ENCODE peak calls at places on chromosomes 1 and 21, in five cellular contexts. One of them, this sample, is unnamed.

GRCh38 chr1:15124362-15125100 is 29.0 kb upstream of the TMEM51 start:
- DNase-seq in SJSA1: no peak
- DNase-seq in neural progenitor cell: no peak
- DNase-seq in HAP-1: no peak
- DNase-seq in A549: no peak
- DNase-seq in this sample: no peak

GRCh38 chr21:44938976-44939531 is 775 bp upstream of the SLX9 start:
- DNase-seq in SJSA1: no peak
- DNase-seq in neural progenitor cell: no peak
- DNase-seq in HAP-1: no peak
- DNase-seq in A549: no peak
- DNase-seq in this sample: no peak

GRCh38 chr1:10271869-10272268 is 61.5 kb downstream of the KIF1B start:
- DNase-seq in SJSA1: no peak
- DNase-seq in neural progenitor cell: no peak
- DNase-seq in HAP-1: no peak
- DNase-seq in A549: no peak
- DNase-seq in this sample: no peak

GRCh38 chr1:18041685-18042355 is 65.8 kb upstream of the IGSF21 start:
- DNase-seq in SJSA1: no peak
- DNase-seq in neural progenitor cell: peak
- DNase-seq in HAP-1: no peak
- DNase-seq in A549: no peak
- DNase-seq in this sample: no peak

GRCh38 chr1:17553970-17554369 is 14.5 kb downstream of the ARHGEF10L start:
- DNase-seq in SJSA1: peak
- DNase-seq in neural progenitor cell: no peak
- DNase-seq in HAP-1: no peak
- DNase-seq in A549: no peak
- DNase-seq in this sample: no peak

GRCh38 chr1:67804710-67805109 is 28.6 kb downstream of the GNG12 start:
- DNase-seq in SJSA1: no peak
- DNase-seq in neural progenitor cell: no peak
- DNase-seq in HAP-1: no peak
- DNase-seq in A549: no peak
- DNase-seq in this sample: no peak

GRCh38 chr1:211902624-211903291 is 72.2 kb upstream of the LPGAT1 start:
- DNase-seq in SJSA1: no peak
- DNase-seq in neural progenitor cell: no peak
- DNase-seq in HAP-1: no peak
- DNase-seq in A549: no peak
- DNase-seq in this sample: no peak

GRCh38 chr1:57411262-57411661 is 12.6 kb downstream of the DAB1 start:
- DNase-seq in SJSA1: peak
- DNase-seq in neural progenitor cell: no peak
- DNase-seq in HAP-1: no peak
- DNase-seq in A549: no peak
- DNase-seq in this sample: no peak

GRCh38 chr1:91596474-91596873 is 95.8 kb downstream of the CDC7 start:
- DNase-seq in SJSA1: no peak
- DNase-seq in neural progenitor cell: no peak
- DNase-seq in HAP-1: no peak
- DNase-seq in A549: no peak
- DNase-seq in this sample: no peak

GRCh38 chr1:30870656-30871055 is 37.9 kb downstream of the SDC3 start:
- DNase-seq in SJSA1: no peak
- DNase-seq in neural progenitor cell: no peak
- DNase-seq in HAP-1: no peak
- DNase-seq in A549: no peak
- DNase-seq in this sample: no peak

GRCh38 chr1:22076346-22076745 is 23.8 kb downstream of the CDC42 start:
- DNase-seq in SJSA1: no peak
- DNase-seq in neural progenitor cell: no peak
- DNase-seq in HAP-1: no peak
- DNase-seq in A549: no peak
- DNase-seq in this sample: no peak

GRCh38 chr1:54413295-54413694 is 7.1 kb upstream of the SSBP3 start:
- DNase-seq in SJSA1: peak
- DNase-seq in neural progenitor cell: no peak
- DNase-seq in HAP-1: no peak
- DNase-seq in A549: no peak
- DNase-seq in this sample: no peak

GRCh38 chr1:117658676-117659075 is 52.8 kb downstream of the TENT5C start:
- DNase-seq in SJSA1: no peak
- DNase-seq in neural progenitor cell: no peak
- DNase-seq in HAP-1: no peak
- DNase-seq in A549: no peak
- DNase-seq in this sample: peak

GRCh38 chr21:45590726-45591618 is 48.7 kb upstream of the SLC19A1 start:
- DNase-seq in SJSA1: no peak
- DNase-seq in neural progenitor cell: no peak
- DNase-seq in HAP-1: peak
- DNase-seq in A549: peak
- DNase-seq in this sample: peak

GRCh38 chr1:116397728-116398127 is 24.7 kb downstream of the ATP1A1 start:
- DNase-seq in SJSA1: no peak
- DNase-seq in neural progenitor cell: no peak
- DNase-seq in HAP-1: peak
- DNase-seq in A549: no peak
- DNase-seq in this sample: no peak

GRCh38 chr21:45249626-45250025 is 38.1 kb downstream of the POFUT2 start:
- DNase-seq in SJSA1: no peak
- DNase-seq in neural progenitor cell: no peak
- DNase-seq in HAP-1: no peak
- DNase-seq in A549: no peak
- DNase-seq in this sample: no peak

GRCh38 chr1:153364766-153365678 is 7.4 kb downstream of the S100A9 start:
- DNase-seq in SJSA1: no peak
- DNase-seq in neural progenitor cell: no peak
- DNase-seq in HAP-1: no peak
- DNase-seq in A549: no peak
- DNase-seq in this sample: no peak

GRCh38 chr1:87717167-87717670 is 388.5 kb downstream of the LMO4 start:
- DNase-seq in SJSA1: no peak
- DNase-seq in neural progenitor cell: no peak
- DNase-seq in HAP-1: no peak
- DNase-seq in A549: no peak
- DNase-seq in this sample: no peak

GRCh38 chr1:110337704-110338199 is 1.4 kb upstream of the RBM15 start:
- DNase-seq in SJSA1: peak
- DNase-seq in neural progenitor cell: peak
- DNase-seq in HAP-1: peak
- DNase-seq in A549: peak
- DNase-seq in this sample: peak

GRCh38 chr1:26862781-26863676 is at the start of gene SFN:
- DNase-seq in SJSA1: no peak
- DNase-seq in neural progenitor cell: peak
- DNase-seq in HAP-1: no peak
- DNase-seq in A549: peak
- DNase-seq in this sample: peak

GRCh38 chr1:175839678-175840669 is 96.6 kb upstream of the TNR start:
- DNase-seq in SJSA1: no peak
- DNase-seq in neural progenitor cell: no peak
- DNase-seq in HAP-1: no peak
- DNase-seq in A549: no peak
- DNase-seq in this sample: no peak

GRCh38 chr1:221841291-221841982 is 99.5 kb upstream of the DUSP10 start:
- DNase-seq in SJSA1: no peak
- DNase-seq in neural progenitor cell: no peak
- DNase-seq in HAP-1: no peak
- DNase-seq in A549: no peak
- DNase-seq in this sample: no peak

GRCh38 chr1:192485692-192486436 is 89.7 kb upstream of the RGS1 start:
- DNase-seq in SJSA1: no peak
- DNase-seq in neural progenitor cell: no peak
- DNase-seq in HAP-1: no peak
- DNase-seq in A549: no peak
- DNase-seq in this sample: no peak

GRCh38 chr1:93061895-93062792 is 16.9 kb upstream of the MTF2 start:
- DNase-seq in SJSA1: no peak
- DNase-seq in neural progenitor cell: peak
- DNase-seq in HAP-1: no peak
- DNase-seq in A549: no peak
- DNase-seq in this sample: peak

GRCh38 chr1:179448429-179449149 is 82.8 kb downstream of the AXDND1 start:
- DNase-seq in SJSA1: no peak
- DNase-seq in neural progenitor cell: no peak
- DNase-seq in HAP-1: no peak
- DNase-seq in A549: no peak
- DNase-seq in this sample: no peak

GRCh38 chr1:8423134-8423701 is 105.3 kb downstream of the SLC45A1 start:
- DNase-seq in SJSA1: no peak
- DNase-seq in neural progenitor cell: peak
- DNase-seq in HAP-1: no peak
- DNase-seq in A549: peak
- DNase-seq in this sample: peak

GRCh38 chr1:24151175-24151533 is 8.2 kb upstream of the IL22RA1 start:
- DNase-seq in SJSA1: no peak
- DNase-seq in neural progenitor cell: peak
- DNase-seq in HAP-1: peak
- DNase-seq in A549: no peak
- DNase-seq in this sample: no peak

GRCh38 chr1:22416555-22417454 is 34.8 kb upstream of the ZBTB40 start:
- DNase-seq in SJSA1: peak
- DNase-seq in neural progenitor cell: peak
- DNase-seq in HAP-1: peak
- DNase-seq in A549: peak
- DNase-seq in this sample: peak

GRCh38 chr1:1293618-1294249 is 13.5 kb downstream of the SCNN1D start:
- DNase-seq in SJSA1: no peak
- DNase-seq in neural progenitor cell: peak
- DNase-seq in HAP-1: no peak
- DNase-seq in A549: no peak
- DNase-seq in this sample: no peak

GRCh38 chr1:101302831-101303511 is 66.2 kb downstream of the S1PR1 start:
- DNase-seq in SJSA1: no peak
- DNase-seq in neural progenitor cell: no peak
- DNase-seq in HAP-1: no peak
- DNase-seq in A549: no peak
- DNase-seq in this sample: no peak

GRCh38 chr1:1168156-1168450 is 5.6 kb upstream of the TTLL10 start:
- DNase-seq in SJSA1: no peak
- DNase-seq in neural progenitor cell: no peak
- DNase-seq in HAP-1: no peak
- DNase-seq in A549: no peak
- DNase-seq in this sample: no peak

GRCh38 chr1:94961994-94962744 is 35.3 kb upstream of the CNN3 start:
- DNase-seq in SJSA1: no peak
- DNase-seq in neural progenitor cell: no peak
- DNase-seq in HAP-1: no peak
- DNase-seq in A549: no peak
- DNase-seq in this sample: no peak

GRCh38 chr21:32844653-32845443 is 73.3 kb upstream of the PAXBP1 start:
- DNase-seq in SJSA1: no peak
- DNase-seq in neural progenitor cell: peak
- DNase-seq in HAP-1: no peak
- DNase-seq in A549: peak
- DNase-seq in this sample: no peak

GRCh38 chr1:167514278-167514677 is 4.1 kb downstream of the CD247 start:
- DNase-seq in SJSA1: no peak
- DNase-seq in neural progenitor cell: no peak
- DNase-seq in HAP-1: no peak
- DNase-seq in A549: no peak
- DNase-seq in this sample: no peak

GRCh38 chr1:167511374-167511986 is 6.8 kb downstream of the CD247 start:
- DNase-seq in SJSA1: no peak
- DNase-seq in neural progenitor cell: no peak
- DNase-seq in HAP-1: no peak
- DNase-seq in A549: no peak
- DNase-seq in this sample: no peak

GRCh38 chr1:167510880-167511279 is 7.4 kb downstream of the CD247 start:
- DNase-seq in SJSA1: no peak
- DNase-seq in neural progenitor cell: no peak
- DNase-seq in HAP-1: no peak
- DNase-seq in A549: no peak
- DNase-seq in this sample: no peak

GRCh38 chr1:167510244-167510643 is 8.1 kb downstream of the CD247 start:
- DNase-seq in SJSA1: no peak
- DNase-seq in neural progenitor cell: no peak
- DNase-seq in HAP-1: no peak
- DNase-seq in A549: no peak
- DNase-seq in this sample: no peak

GRCh38 chr1:167512262-167512661 is 6.1 kb downstream of the CD247 start:
- DNase-seq in SJSA1: no peak
- DNase-seq in neural progenitor cell: no peak
- DNase-seq in HAP-1: no peak
- DNase-seq in A549: no peak
- DNase-seq in this sample: no peak
- H3K4me3 ChIP-seq in SJSA1: no peak
- H3K4me3 ChIP-seq in neural progenitor cell: no peak
- H3K4me3 ChIP-seq in HAP-1: no peak
- H3K4me3 ChIP-seq in A549: no peak
- H3K4me3 ChIP-seq in this sample: peak

GRCh38 chr1:149888999-149889289 is 10.4 kb upstream of the BOLA1 start:
- DNase-seq in SJSA1: no peak
- DNase-seq in neural progenitor cell: peak
- DNase-seq in HAP-1: peak
- DNase-seq in A549: no peak
- DNase-seq in this sample: no peak
- H3K4me3 ChIP-seq in SJSA1: peak
- H3K4me3 ChIP-seq in neural progenitor cell: peak
- H3K4me3 ChIP-seq in HAP-1: peak
- H3K4me3 ChIP-seq in A549: peak
- H3K4me3 ChIP-seq in this sample: peak

GRCh38 chr1:202462342-202463076 is 114.0 kb downstream of the PPP1R12B start:
- DNase-seq in SJSA1: no peak
- DNase-seq in neural progenitor cell: no peak
- DNase-seq in HAP-1: no peak
- DNase-seq in A549: no peak
- DNase-seq in this sample: no peak
- H3K4me3 ChIP-seq in SJSA1: no peak
- H3K4me3 ChIP-seq in neural progenitor cell: no peak
- H3K4me3 ChIP-seq in HAP-1: no peak
- H3K4me3 ChIP-seq in A549: no peak
- H3K4me3 ChIP-seq in this sample: no peak

GRCh38 chr1:72283204-72284083 is 1.1 kb upstream of the NEGR1 start:
- DNase-seq in SJSA1: peak
- DNase-seq in neural progenitor cell: peak
- DNase-seq in HAP-1: peak
- DNase-seq in A549: no peak
- DNase-seq in this sample: peak
- H3K4me3 ChIP-seq in SJSA1: peak
- H3K4me3 ChIP-seq in neural progenitor cell: peak
- H3K4me3 ChIP-seq in HAP-1: peak
- H3K4me3 ChIP-seq in A549: peak
- H3K4me3 ChIP-seq in this sample: peak

DNA sequence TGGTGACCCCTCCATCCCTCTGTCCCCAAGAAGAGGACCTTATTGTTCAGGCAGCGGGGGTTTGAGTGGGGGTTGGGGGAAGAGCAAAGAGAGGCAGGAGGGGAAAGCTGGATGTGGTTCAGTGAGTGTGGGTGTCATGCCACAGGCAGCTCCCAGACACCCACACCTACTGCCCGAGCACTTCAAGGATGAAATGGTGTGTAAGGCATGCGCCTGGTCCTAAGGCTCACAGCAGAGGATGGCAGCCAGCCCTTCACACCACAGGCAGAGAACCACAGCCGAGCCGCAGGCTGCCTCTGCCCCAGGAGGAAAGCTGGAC is 49.9 kb upstream of the STUM start:
- DNase-seq in SJSA1: peak
- DNase-seq in neural progenitor cell: no peak
- DNase-seq in HAP-1: no peak
- DNase-seq in A549: no peak
- DNase-seq in this sample: no peak
- H3K4me3 ChIP-seq in SJSA1: no peak
- H3K4me3 ChIP-seq in neural progenitor cell: no peak
- H3K4me3 ChIP-seq in HAP-1: no peak
- H3K4me3 ChIP-seq in A549: no peak
- H3K4me3 ChIP-seq in this sample: no peak

This sample was measured in CD4-positive, alpha-beta memory T cell.